ENCODE peak calls at places on chromosomes 16 and 17, in eight cellular contexts. One of them, this sample, is unnamed.
A peak's percentile ranks its signal among the peaks of the same experiment; 100 is the strongest.

GRCh38 chr17:49365667-49366066 is 3.6 kb upstream of the ZNF652 start:
- DNase-seq in H1: no peak
- DNase-seq in A673: peak; percentile 61
- DNase-seq in psoas muscle: no peak
- DNase-seq in neural progenitor cell: peak; percentile 61
- DNase-seq in mucosa of descending colon: no peak
- DNase-seq in heart left ventricle: no peak
- DNase-seq in endodermal cell: peak; percentile 88
- DNase-seq in this sample: no peak

GRCh38 chr17:27269978-27270377 is 23.9 kb upstream of the WSB1 start:
- DNase-seq in mucosa of descending colon: no peak
- DNase-seq in neural progenitor cell: no peak
- DNase-seq in H1: no peak
- DNase-seq in A673: no peak
- DNase-seq in psoas muscle: no peak
- DNase-seq in endodermal cell: peak; percentile 65
- DNase-seq in heart left ventricle: no peak
- DNase-seq in this sample: no peak

GRCh38 chr17:2174048-2174447 is 119.1 kb downstream of the HIC1 start:
- DNase-seq in heart left ventricle: no peak
- DNase-seq in psoas muscle: no peak
- DNase-seq in neural progenitor cell: no peak
- DNase-seq in A673: no peak
- DNase-seq in mucosa of descending colon: no peak
- DNase-seq in endodermal cell: no peak
- DNase-seq in H1: no peak
- DNase-seq in this sample: no peak

GRCh38 chr16:28496844-28497243 is 2.4 kb downstream of the APOBR start:
- DNase-seq in heart left ventricle: no peak
- DNase-seq in neural progenitor cell: no peak
- DNase-seq in endodermal cell: no peak
- DNase-seq in H1: no peak
- DNase-seq in mucosa of descending colon: no peak
- DNase-seq in A673: no peak
- DNase-seq in psoas muscle: peak; percentile 63
- DNase-seq in this sample: no peak

GRCh38 chr17:43570518-43570928 is 24.4 kb upstream of the ETV4 start:
- DNase-seq in psoas muscle: no peak
- DNase-seq in mucosa of descending colon: no peak
- DNase-seq in neural progenitor cell: no peak
- DNase-seq in heart left ventricle: no peak
- DNase-seq in endodermal cell: peak; percentile 29
- DNase-seq in H1: no peak
- DNase-seq in A673: no peak
- DNase-seq in this sample: no peak

GRCh38 chr17:67628580-67629013 is 89.1 kb upstream of the NOL11 start:
- DNase-seq in H1: peak; percentile 62
- DNase-seq in endodermal cell: peak; percentile 84
- DNase-seq in neural progenitor cell: peak; percentile 19
- DNase-seq in psoas muscle: no peak
- DNase-seq in heart left ventricle: no peak
- DNase-seq in A673: peak; percentile 19
- DNase-seq in mucosa of descending colon: no peak
- DNase-seq in this sample: peak; percentile 59

GRCh38 chr17:1216209-1216937 is 36.6 kb upstream of the ABR start:
- DNase-seq in neural progenitor cell: peak; percentile 23
- DNase-seq in endodermal cell: peak; percentile 56
- DNase-seq in psoas muscle: no peak
- DNase-seq in A673: no peak
- DNase-seq in mucosa of descending colon: no peak
- DNase-seq in heart left ventricle: no peak
- DNase-seq in H1: no peak
- DNase-seq in this sample: no peak

GRCh38 chr16:49980166-49980565 is 44.9 kb upstream of the CNEP1R1 start:
- DNase-seq in heart left ventricle: no peak
- DNase-seq in H1: no peak
- DNase-seq in neural progenitor cell: no peak
- DNase-seq in psoas muscle: no peak
- DNase-seq in endodermal cell: no peak
- DNase-seq in mucosa of descending colon: no peak
- DNase-seq in A673: no peak
- DNase-seq in this sample: no peak

GRCh38 chr17:57114085-57114673 is 29.1 kb downstream of the AKAP1 start:
- DNase-seq in psoas muscle: peak; percentile 78
- DNase-seq in A673: peak; percentile 62
- DNase-seq in mucosa of descending colon: peak; percentile 71
- DNase-seq in heart left ventricle: peak; percentile 48
- DNase-seq in endodermal cell: peak; percentile 97
- DNase-seq in neural progenitor cell: peak; percentile 63
- DNase-seq in H1: peak; percentile 96
- DNase-seq in this sample: peak; percentile 60

GRCh38 chr17:40251576-40251975 is 32.5 kb downstream of the WIPF2 start:
- DNase-seq in heart left ventricle: no peak
- DNase-seq in mucosa of descending colon: no peak
- DNase-seq in psoas muscle: no peak
- DNase-seq in A673: peak; percentile 44
- DNase-seq in H1: no peak
- DNase-seq in endodermal cell: no peak
- DNase-seq in neural progenitor cell: no peak
- DNase-seq in this sample: peak; percentile 78

GRCh38 chr17:30158896-30159625 is 42.4 kb downstream of the NSRP1 start:
- DNase-seq in endodermal cell: no peak
- DNase-seq in H1: no peak
- DNase-seq in neural progenitor cell: no peak
- DNase-seq in heart left ventricle: no peak
- DNase-seq in A673: no peak
- DNase-seq in mucosa of descending colon: no peak
- DNase-seq in psoas muscle: no peak
- DNase-seq in this sample: no peak
- TF ChIP-seq CTCF in endodermal cell: no peak
- TF ChIP-seq CTCF in H1: no peak
- TF ChIP-seq CTCF in neural progenitor cell: no peak
- TF ChIP-seq CTCF in heart left ventricle: no peak
- TF ChIP-seq CTCF in A673: no peak
- TF ChIP-seq CTCF in mucosa of descending colon: no peak
- TF ChIP-seq CTCF in psoas muscle: no peak
- TF ChIP-seq CTCF in this sample: no peak

GRCh38 chr16:57038151-57038550 is 48.8 kb downstream of the NLRC5 start:
- DNase-seq in A673: no peak
- DNase-seq in psoas muscle: no peak
- DNase-seq in H1: no peak
- DNase-seq in neural progenitor cell: no peak
- DNase-seq in heart left ventricle: no peak
- DNase-seq in mucosa of descending colon: no peak
- DNase-seq in endodermal cell: no peak
- DNase-seq in this sample: no peak
- H3K4me1 ChIP-seq in A673: no peaks in the 10 kb centered on the region
- H3K4me1 ChIP-seq in psoas muscle: no peaks in the 10 kb centered on the region
- H3K4me1 ChIP-seq in H1: no peaks in the 10 kb centered on the region
- H3K4me1 ChIP-seq in neural progenitor cell: no peaks in the 10 kb centered on the region
- H3K4me1 ChIP-seq in heart left ventricle: no peaks in the 10 kb centered on the region
- H3K4me1 ChIP-seq in mucosa of descending colon: peaks cover 4% of the 10 kb centered on the region
- H3K4me1 ChIP-seq in endodermal cell: no peaks in the 10 kb centered on the region
- H3K4me1 ChIP-seq in this sample: peaks cover 22% of the 10 kb centered on the region

GRCh38 chr17:34081269-34081668 is 173.8 kb upstream of the CCL2 start:
- DNase-seq in A673: peak; percentile 4
- DNase-seq in heart left ventricle: no peak
- DNase-seq in H1: peak; percentile 57
- DNase-seq in endodermal cell: peak; percentile 89
- DNase-seq in psoas muscle: no peak
- DNase-seq in neural progenitor cell: peak; percentile 39
- DNase-seq in mucosa of descending colon: no peak
- DNase-seq in this sample: no peak
- TF ChIP-seq CTCF in A673: peak; percentile 42
- TF ChIP-seq CTCF in heart left ventricle: peak; percentile 26
- TF ChIP-seq CTCF in H1: peak; percentile 81
- TF ChIP-seq CTCF in endodermal cell: peak; percentile 87
- TF ChIP-seq CTCF in psoas muscle: no peak
- TF ChIP-seq CTCF in neural progenitor cell: peak; percentile 62
- TF ChIP-seq CTCF in mucosa of descending colon: no peak
- TF ChIP-seq CTCF in this sample: no peak

DNA sequence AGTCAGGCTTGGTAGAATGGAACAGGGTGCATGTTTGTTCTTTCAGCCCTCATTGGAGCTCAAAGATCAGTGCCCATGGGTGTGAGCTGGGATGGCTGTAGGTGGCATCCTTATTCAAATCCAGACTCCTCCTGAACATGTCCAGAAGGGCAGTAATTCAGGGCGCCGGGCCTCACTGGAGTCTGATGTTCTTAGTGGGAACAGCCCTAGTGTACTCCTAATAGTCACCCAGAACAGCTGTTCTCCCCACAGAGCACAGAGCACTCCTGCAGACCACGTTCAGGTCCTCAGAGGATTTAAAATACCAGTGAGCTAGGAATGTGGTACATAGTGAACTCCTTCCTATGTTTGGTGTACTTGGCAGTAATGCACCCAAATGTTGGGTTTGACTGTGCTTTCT is 96.2 kb downstream of the BANP start:
- DNase-seq in psoas muscle: no peak
- DNase-seq in heart left ventricle: no peak
- DNase-seq in A673: no peak
- DNase-seq in mucosa of descending colon: no peak
- DNase-seq in H1: no peak
- DNase-seq in neural progenitor cell: no peak
- DNase-seq in endodermal cell: no peak
- DNase-seq in this sample: no peak
- H3K4me1 ChIP-seq in psoas muscle: no peaks in the 10 kb centered on the region
- H3K4me1 ChIP-seq in heart left ventricle: no peaks in the 10 kb centered on the region
- H3K4me1 ChIP-seq in A673: no peaks in the 10 kb centered on the region
- H3K4me1 ChIP-seq in mucosa of descending colon: no peaks in the 10 kb centered on the region
- H3K4me1 ChIP-seq in H1: no peaks in the 10 kb centered on the region
- H3K4me1 ChIP-seq in neural progenitor cell: no peaks in the 10 kb centered on the region
- H3K4me1 ChIP-seq in endodermal cell: no peaks in the 10 kb centered on the region
- H3K4me1 ChIP-seq in this sample: no peaks in the 10 kb centered on the region

GRCh38 chr16:67931712-67932461 is at the start of gene CTRL:
- DNase-seq in mucosa of descending colon: no peak
- DNase-seq in A673: no peak
- DNase-seq in endodermal cell: peak; percentile 81
- DNase-seq in psoas muscle: peak; percentile 50
- DNase-seq in heart left ventricle: no peak
- DNase-seq in H1: no peak
- DNase-seq in neural progenitor cell: no peak
- DNase-seq in this sample: no peak
- TF ChIP-seq CTCF in mucosa of descending colon: no peak
- TF ChIP-seq CTCF in A673: no peak
- TF ChIP-seq CTCF in endodermal cell: peak; percentile 68
- TF ChIP-seq CTCF in psoas muscle: peak; percentile 6
- TF ChIP-seq CTCF in heart left ventricle: no peak
- TF ChIP-seq CTCF in H1: peak; percentile 8
- TF ChIP-seq CTCF in neural progenitor cell: no peak
- TF ChIP-seq CTCF in this sample: no peak

GRCh38 chr16:85644093-85644712 is 31.1 kb downstream of the GSE1 start:
- DNase-seq in A673: no peak
- DNase-seq in heart left ventricle: no peak
- DNase-seq in psoas muscle: no peak
- DNase-seq in neural progenitor cell: no peak
- DNase-seq in mucosa of descending colon: no peak
- DNase-seq in H1: no peak
- DNase-seq in endodermal cell: no peak
- DNase-seq in this sample: no peak

GRCh38 chr16:85641305-85641704 is 28.2 kb downstream of the GSE1 start:
- DNase-seq in neural progenitor cell: no peak
- DNase-seq in H1: no peak
- DNase-seq in A673: no peak
- DNase-seq in heart left ventricle: no peak
- DNase-seq in mucosa of descending colon: no peak
- DNase-seq in endodermal cell: no peak
- DNase-seq in psoas muscle: no peak
- DNase-seq in this sample: no peak

GRCh38 chr16:85643631-85644030 is 30.5 kb downstream of the GSE1 start:
- DNase-seq in H1: no peak
- DNase-seq in neural progenitor cell: no peak
- DNase-seq in psoas muscle: no peak
- DNase-seq in heart left ventricle: no peak
- DNase-seq in endodermal cell: no peak
- DNase-seq in A673: no peak
- DNase-seq in mucosa of descending colon: no peak
- DNase-seq in this sample: no peak

GRCh38 chr16:85641776-85642176 is 28.7 kb downstream of the GSE1 start:
- DNase-seq in mucosa of descending colon: peak; percentile 81
- DNase-seq in neural progenitor cell: no peak
- DNase-seq in H1: no peak
- DNase-seq in endodermal cell: no peak
- DNase-seq in A673: peak; percentile 45
- DNase-seq in psoas muscle: peak; percentile 90
- DNase-seq in heart left ventricle: no peak
- DNase-seq in this sample: peak; percentile 92

GRCh38 chr16:85642762-85643281 is 29.7 kb downstream of the GSE1 start:
- DNase-seq in mucosa of descending colon: no peak
- DNase-seq in A673: no peak
- DNase-seq in psoas muscle: no peak
- DNase-seq in endodermal cell: no peak
- DNase-seq in H1: no peak
- DNase-seq in neural progenitor cell: no peak
- DNase-seq in heart left ventricle: no peak
- DNase-seq in this sample: no peak
- H3K4me1 ChIP-seq in mucosa of descending colon: peaks cover 51% of the 10 kb centered on the region
- H3K4me1 ChIP-seq in A673: peaks cover 34% of the 10 kb centered on the region
- H3K4me1 ChIP-seq in psoas muscle: peaks cover 48% of the 10 kb centered on the region
- H3K4me1 ChIP-seq in endodermal cell: no peaks in the 10 kb centered on the region
- H3K4me1 ChIP-seq in H1: no peaks in the 10 kb centered on the region
- H3K4me1 ChIP-seq in neural progenitor cell: peaks cover 3% of the 10 kb centered on the region
- H3K4me1 ChIP-seq in heart left ventricle: peaks cover 13% of the 10 kb centered on the region
- H3K4me1 ChIP-seq in this sample: peaks cover 37% of the 10 kb centered on the region

GRCh38 chr17:15263206-15263579 is 1.9 kb downstream of the PMP22 start:
- DNase-seq in heart left ventricle: peak; percentile 90
- DNase-seq in H1: no peak
- DNase-seq in mucosa of descending colon: peak; percentile 74
- DNase-seq in A673: peak; percentile 4
- DNase-seq in endodermal cell: no peak
- DNase-seq in psoas muscle: peak; percentile 97
- DNase-seq in neural progenitor cell: peak; percentile 73
- DNase-seq in this sample: peak; percentile 47

GRCh38 chr17:15261818-15262290 is 3.3 kb downstream of the PMP22 start:
- DNase-seq in neural progenitor cell: peak; percentile 45
- DNase-seq in A673: peak; percentile 3
- DNase-seq in H1: peak; percentile 48
- DNase-seq in endodermal cell: peak; percentile 80
- DNase-seq in mucosa of descending colon: peak; percentile 44
- DNase-seq in psoas muscle: no peak
- DNase-seq in heart left ventricle: no peak
- DNase-seq in this sample: no peak

GRCh38 chr17:15263680-15264079 is 1.4 kb downstream of the PMP22 start:
- DNase-seq in mucosa of descending colon: no peak
- DNase-seq in neural progenitor cell: no peak
- DNase-seq in A673: no peak
- DNase-seq in endodermal cell: peak; percentile 36
- DNase-seq in H1: no peak
- DNase-seq in heart left ventricle: no peak
- DNase-seq in psoas muscle: no peak
- DNase-seq in this sample: no peak

GRCh38 chr17:15261063-15261817 is 3.9 kb downstream of the PMP22 start:
- DNase-seq in mucosa of descending colon: peak; percentile 66
- DNase-seq in psoas muscle: peak; percentile 85
- DNase-seq in H1: no peak
- DNase-seq in A673: peak; percentile 39
- DNase-seq in heart left ventricle: peak; percentile 56
- DNase-seq in endodermal cell: peak; percentile 93
- DNase-seq in neural progenitor cell: peak; percentile 85
- DNase-seq in this sample: peak; percentile 58

GRCh38 chr17:15262291-15263205 is 2.6 kb downstream of the PMP22 start:
- DNase-seq in A673: no peak
- DNase-seq in H1: peak; percentile 75
- DNase-seq in endodermal cell: peak; percentile 87
- DNase-seq in neural progenitor cell: peak; percentile 81
- DNase-seq in mucosa of descending colon: peak; percentile 85
- DNase-seq in psoas muscle: peak; percentile 98
- DNase-seq in heart left ventricle: peak; percentile 90
- DNase-seq in this sample: peak; percentile 89
- TF ChIP-seq CTCF in A673: no peak
- TF ChIP-seq CTCF in H1: no peak
- TF ChIP-seq CTCF in endodermal cell: no peak
- TF ChIP-seq CTCF in neural progenitor cell: no peak
- TF ChIP-seq CTCF in mucosa of descending colon: no peak
- TF ChIP-seq CTCF in psoas muscle: no peak
- TF ChIP-seq CTCF in heart left ventricle: peak; percentile 55
- TF ChIP-seq CTCF in this sample: peak; percentile 14

This sample was measured in adrenal gland.